ENCODE peak calls at places on chromosomes 5 and 9, in five cellular contexts. One of them, this sample, is unnamed.

GRCh38 chr5:121087560-121087959 is 623.5 kb downstream of the PRR16 start:
- DNase-seq in IMR-90: no peak
- DNase-seq in lower leg skin: no peak
- DNase-seq in mucosa of descending colon: no peak
- DNase-seq in AG09309: no peak
- DNase-seq in this sample: no peak

GRCh38 chr9:4538621-4539020 is 48.4 kb downstream of the SLC1A1 start:
- DNase-seq in lower leg skin: no peak
- DNase-seq in IMR-90: no peak
- DNase-seq in mucosa of descending colon: no peak
- DNase-seq in AG09309: no peak
- DNase-seq in this sample: no peak

GRCh38 chr5:128053291-128053954 is 30.1 kb upstream of the SLC12A2 start:
- DNase-seq in lower leg skin: no peak
- DNase-seq in mucosa of descending colon: no peak
- DNase-seq in AG09309: peak
- DNase-seq in IMR-90: peak
- DNase-seq in this sample: peak

GRCh38 chr9:133706651-133707050 is 31.5 kb downstream of the SARDH start:
- DNase-seq in AG09309: no peak
- DNase-seq in IMR-90: no peak
- DNase-seq in lower leg skin: no peak
- DNase-seq in mucosa of descending colon: no peak
- DNase-seq in this sample: no peak

GRCh38 chr9:27437652-27438373 is 86.3 kb upstream of the IFNK start:
- DNase-seq in lower leg skin: no peak
- DNase-seq in IMR-90: no peak
- DNase-seq in AG09309: no peak
- DNase-seq in mucosa of descending colon: no peak
- DNase-seq in this sample: no peak

GRCh38 chr5:174737335-174737734 is 13.0 kb downstream of the MSX2 start:
- DNase-seq in AG09309: no peak
- DNase-seq in lower leg skin: no peak
- DNase-seq in IMR-90: peak
- DNase-seq in mucosa of descending colon: no peak
- DNase-seq in this sample: no peak

GRCh38 chr5:140338336-140338735 is 8.1 kb downstream of the HBEGF start:
- DNase-seq in AG09309: no peak
- DNase-seq in IMR-90: peak
- DNase-seq in lower leg skin: no peak
- DNase-seq in mucosa of descending colon: no peak
- DNase-seq in this sample: no peak

GRCh38 chr5:123157797-123158528 is 68.9 kb downstream of the PRDM6 start:
- DNase-seq in lower leg skin: no peak
- DNase-seq in mucosa of descending colon: no peak
- DNase-seq in AG09309: peak
- DNase-seq in IMR-90: peak
- DNase-seq in this sample: no peak

GRCh38 chr5:107889387-107889786 is 218.7 kb upstream of the EFNA5 start:
- DNase-seq in mucosa of descending colon: no peak
- DNase-seq in lower leg skin: no peak
- DNase-seq in IMR-90: peak
- DNase-seq in AG09309: no peak
- DNase-seq in this sample: no peak

GRCh38 chr5:68011801-68012200 is 203.8 kb upstream of the PIK3R1 start:
- DNase-seq in lower leg skin: no peak
- DNase-seq in AG09309: no peak
- DNase-seq in mucosa of descending colon: no peak
- DNase-seq in IMR-90: no peak
- DNase-seq in this sample: no peak

GRCh38 chr9:128396970-128397613 is 23.6 kb upstream of the CERCAM start:
- DNase-seq in mucosa of descending colon: peak
- DNase-seq in IMR-90: no peak
- DNase-seq in lower leg skin: no peak
- DNase-seq in AG09309: no peak
- DNase-seq in this sample: no peak

GRCh38 chr9:108687360-108687981 is 168.3 kb downstream of the ACTL7B start:
- DNase-seq in mucosa of descending colon: no peak
- DNase-seq in lower leg skin: no peak
- DNase-seq in AG09309: peak
- DNase-seq in IMR-90: peak
- DNase-seq in this sample: peak

GRCh38 chr9:99269429-99269828 is 47.3 kb downstream of the SEC61B start:
- DNase-seq in mucosa of descending colon: no peak
- DNase-seq in IMR-90: peak
- DNase-seq in lower leg skin: no peak
- DNase-seq in AG09309: peak
- DNase-seq in this sample: no peak

DNA sequence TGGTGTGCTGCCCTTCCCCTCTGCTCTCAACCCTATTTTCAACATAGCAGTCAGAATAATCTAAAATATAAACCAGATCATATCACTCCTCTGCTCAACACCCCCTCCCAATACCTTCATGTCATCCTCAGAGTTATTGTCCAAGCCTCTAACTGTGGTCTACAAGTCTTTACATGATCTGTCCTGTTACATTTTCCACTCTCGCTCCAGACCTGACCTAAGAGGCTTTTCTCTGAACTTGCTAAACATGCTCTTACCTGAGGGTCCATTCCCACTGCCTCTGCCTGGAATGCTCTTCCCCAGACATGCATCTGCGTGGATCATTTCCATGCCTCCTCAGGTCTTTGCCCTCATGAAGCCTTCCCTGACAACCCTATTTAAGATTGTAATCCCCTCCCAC is 12.0 kb downstream of the NIPSNAP3B start:
- DNase-seq in AG09309: no peak
- DNase-seq in IMR-90: no peak
- DNase-seq in mucosa of descending colon: no peak
- DNase-seq in lower leg skin: no peak
- DNase-seq in this sample: no peak
- TF ChIP-seq CTCF in AG09309: no peak
- TF ChIP-seq CTCF in IMR-90: no peak
- TF ChIP-seq CTCF in mucosa of descending colon: no peak
- TF ChIP-seq CTCF in lower leg skin: no peak
- TF ChIP-seq CTCF in this sample: no peak

GRCh38 chr9:107044872-107045271 is 181.9 kb downstream of the ZNF462 start:
- DNase-seq in lower leg skin: no peak
- DNase-seq in mucosa of descending colon: peak
- DNase-seq in IMR-90: no peak
- DNase-seq in AG09309: no peak
- DNase-seq in this sample: no peak
- TF ChIP-seq CTCF in lower leg skin: no peak
- TF ChIP-seq CTCF in mucosa of descending colon: no peak
- TF ChIP-seq CTCF in IMR-90: no peak
- TF ChIP-seq CTCF in AG09309: no peak
- TF ChIP-seq CTCF in this sample: peak

DNA sequence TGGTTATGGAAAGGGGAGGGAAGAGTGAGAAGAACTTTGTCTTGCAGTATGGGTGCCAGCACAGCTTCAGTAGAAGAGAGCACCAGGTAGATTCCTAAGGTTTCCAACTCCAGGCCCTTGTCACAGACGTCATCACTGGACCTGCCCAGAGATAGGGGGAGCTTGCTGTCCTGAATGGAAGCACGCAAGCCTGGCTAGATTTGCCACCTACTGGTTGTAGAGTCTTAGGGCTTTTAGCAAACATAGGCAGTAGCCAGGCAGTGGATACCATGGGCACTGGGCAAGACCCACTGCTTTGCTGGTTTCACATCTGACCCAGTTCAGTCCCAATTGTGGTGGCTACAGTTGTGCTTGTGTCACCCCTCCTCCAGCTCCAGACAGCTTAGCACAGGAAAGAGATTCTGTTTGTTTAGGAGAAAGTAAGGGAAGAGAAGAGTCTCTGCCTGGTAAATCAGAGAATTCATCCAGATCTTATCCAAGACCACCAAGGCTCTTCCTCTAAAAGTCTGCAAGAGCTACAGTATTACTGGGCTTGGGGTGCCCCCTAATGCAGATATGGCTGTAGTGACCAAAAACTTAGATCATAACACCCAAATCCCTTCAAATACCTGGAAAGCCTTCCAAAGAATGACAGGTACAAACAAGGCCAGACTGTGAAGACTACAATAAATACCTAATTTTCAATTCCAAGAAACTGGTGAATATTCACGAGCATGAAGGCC is 158.9 kb downstream of the HINT1 start:
- DNase-seq in AG09309: no peak
- DNase-seq in lower leg skin: no peak
- DNase-seq in IMR-90: no peak
- DNase-seq in mucosa of descending colon: no peak
- DNase-seq in this sample: no peak
- TF ChIP-seq CTCF in AG09309: peak
- TF ChIP-seq CTCF in lower leg skin: no peak
- TF ChIP-seq CTCF in IMR-90: no peak
- TF ChIP-seq CTCF in mucosa of descending colon: no peak
- TF ChIP-seq CTCF in this sample: no peak

GRCh38 chr5:149002053-149002452 is 60.8 kb downstream of the SH3TC2 start:
- DNase-seq in IMR-90: peak
- DNase-seq in AG09309: peak
- DNase-seq in lower leg skin: no peak
- DNase-seq in mucosa of descending colon: no peak
- DNase-seq in this sample: peak

GRCh38 chr5:149004559-149004958 is 58.3 kb downstream of the SH3TC2 start:
- DNase-seq in lower leg skin: no peak
- DNase-seq in IMR-90: no peak
- DNase-seq in AG09309: no peak
- DNase-seq in mucosa of descending colon: no peak
- DNase-seq in this sample: no peak

GRCh38 chr5:149005077-149005892 is 57.6 kb downstream of the SH3TC2 start:
- DNase-seq in AG09309: peak
- DNase-seq in lower leg skin: no peak
- DNase-seq in IMR-90: peak
- DNase-seq in mucosa of descending colon: peak
- DNase-seq in this sample: no peak

GRCh38 chr5:149001154-149001553 is 61.7 kb downstream of the SH3TC2 start:
- DNase-seq in mucosa of descending colon: no peak
- DNase-seq in AG09309: no peak
- DNase-seq in IMR-90: peak
- DNase-seq in lower leg skin: no peak
- DNase-seq in this sample: no peak

GRCh38 chr5:149002761-149003689 is 59.8 kb downstream of the SH3TC2 start:
- DNase-seq in AG09309: no peak
- DNase-seq in lower leg skin: no peak
- DNase-seq in IMR-90: peak
- DNase-seq in mucosa of descending colon: no peak
- DNase-seq in this sample: no peak
- TF ChIP-seq CTCF in AG09309: peak
- TF ChIP-seq CTCF in lower leg skin: no peak
- TF ChIP-seq CTCF in IMR-90: peak
- TF ChIP-seq CTCF in mucosa of descending colon: no peak
- TF ChIP-seq CTCF in this sample: peak

DNA sequence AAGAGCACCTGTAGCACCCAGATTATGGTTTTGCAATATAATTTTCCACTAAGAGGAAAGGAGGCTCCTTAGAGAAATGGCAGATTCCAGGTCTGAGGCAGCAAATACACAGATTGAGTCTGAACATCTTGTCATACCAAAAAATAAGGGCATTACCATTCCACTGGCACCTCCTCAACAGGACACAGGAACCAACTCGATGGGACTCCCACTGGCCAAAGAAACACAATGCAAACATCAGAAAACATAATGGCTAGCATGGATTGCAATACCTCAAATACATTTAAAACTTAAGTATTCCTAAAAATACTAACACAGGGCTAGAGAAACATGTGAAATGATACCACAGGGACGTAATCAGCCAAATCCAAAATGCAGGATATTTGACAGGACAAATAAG is 12.4 kb upstream of the RANBP17 start:
- DNase-seq in IMR-90: no peak
- DNase-seq in AG09309: no peak
- DNase-seq in mucosa of descending colon: no peak
- DNase-seq in lower leg skin: no peak
- DNase-seq in this sample: no peak
- TF ChIP-seq CTCF in IMR-90: no peak
- TF ChIP-seq CTCF in AG09309: no peak
- TF ChIP-seq CTCF in mucosa of descending colon: no peak
- TF ChIP-seq CTCF in lower leg skin: no peak
- TF ChIP-seq CTCF in this sample: no peak

GRCh38 chr5:27026059-27026458 is 12.3 kb downstream of the CDH9 start:
- DNase-seq in IMR-90: no peak
- DNase-seq in mucosa of descending colon: no peak
- DNase-seq in AG09309: no peak
- DNase-seq in lower leg skin: no peak
- DNase-seq in this sample: no peak

GRCh38 chr5:27015758-27016157 is 22.6 kb downstream of the CDH9 start:
- DNase-seq in IMR-90: no peak
- DNase-seq in AG09309: no peak
- DNase-seq in lower leg skin: no peak
- DNase-seq in mucosa of descending colon: no peak
- DNase-seq in this sample: no peak

GRCh38 chr5:27026791-27027190 is 11.6 kb downstream of the CDH9 start:
- DNase-seq in IMR-90: no peak
- DNase-seq in lower leg skin: no peak
- DNase-seq in mucosa of descending colon: no peak
- DNase-seq in AG09309: no peak
- DNase-seq in this sample: no peak

DNA sequence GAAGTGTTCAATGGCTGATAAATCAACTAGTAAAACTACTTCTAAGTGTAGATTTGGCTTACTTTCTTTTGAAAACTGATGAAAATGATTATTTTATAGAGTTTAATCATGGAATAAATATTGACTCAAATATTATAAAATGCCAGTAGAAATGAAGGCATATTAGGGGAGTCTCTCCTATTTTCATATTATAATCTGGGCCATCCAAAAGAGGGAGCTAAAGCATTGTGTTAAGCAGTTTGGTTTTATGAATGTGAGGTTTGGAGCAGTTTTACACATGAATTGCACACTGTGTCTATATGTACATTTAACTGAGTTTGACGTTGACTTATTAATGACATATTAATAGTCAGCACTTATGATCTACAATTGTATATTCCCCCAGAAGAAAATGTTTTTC is 17.4 kb downstream of the CDH9 start:
- DNase-seq in IMR-90: peak
- DNase-seq in lower leg skin: no peak
- DNase-seq in mucosa of descending colon: no peak
- DNase-seq in AG09309: no peak
- DNase-seq in this sample: no peak
- TF ChIP-seq CTCF in IMR-90: peak
- TF ChIP-seq CTCF in lower leg skin: no peak
- TF ChIP-seq CTCF in mucosa of descending colon: no peak
- TF ChIP-seq CTCF in AG09309: no peak
- TF ChIP-seq CTCF in this sample: peak

GRCh38 chr5:89707891-89708290 is 701.7 kb downstream of the CETN3 start:
- DNase-seq in AG09309: no peak
- DNase-seq in mucosa of descending colon: no peak
- DNase-seq in lower leg skin: no peak
- DNase-seq in IMR-90: no peak
- DNase-seq in this sample: no peak
- TF ChIP-seq CTCF in AG09309: no peak
- TF ChIP-seq CTCF in mucosa of descending colon: no peak
- TF ChIP-seq CTCF in lower leg skin: no peak
- TF ChIP-seq CTCF in IMR-90: no peak
- TF ChIP-seq CTCF in this sample: no peak

DNA sequence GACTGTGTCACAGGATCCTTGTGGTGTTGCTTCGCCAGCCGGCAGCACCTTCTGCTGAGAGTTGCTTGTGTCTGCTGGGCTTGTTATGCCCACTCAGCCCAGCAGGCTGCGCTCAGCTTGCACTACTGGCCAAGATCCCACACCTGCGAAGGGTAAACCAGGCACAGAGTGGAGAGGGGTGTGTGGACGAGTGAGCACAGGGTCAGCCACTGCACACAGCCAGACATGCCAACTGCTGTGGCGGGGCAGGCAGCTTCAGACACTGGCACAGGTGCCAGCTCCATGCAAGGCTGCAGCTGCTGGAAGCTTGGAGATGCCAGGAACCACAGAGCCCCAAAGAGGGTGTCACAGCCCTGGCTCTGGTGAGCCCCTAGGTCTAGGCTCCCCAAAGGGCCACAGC is 273.6 kb downstream of the CETN3 start:
- DNase-seq in IMR-90: no peak
- DNase-seq in AG09309: no peak
- DNase-seq in mucosa of descending colon: peak
- DNase-seq in lower leg skin: no peak
- DNase-seq in this sample: no peak
- TF ChIP-seq CTCF in IMR-90: no peak
- TF ChIP-seq CTCF in AG09309: no peak
- TF ChIP-seq CTCF in mucosa of descending colon: peak
- TF ChIP-seq CTCF in lower leg skin: no peak
- TF ChIP-seq CTCF in this sample: peak